ENCODE peak calls at places on chromosomes 6 and 20, in four cellular contexts. H is astrocyte of the spinal cord, M is ELF-1, R is heart left ventricle. O is an unnamed sample.

GRCh38 chr6:157966990-157967389 is 14.7 kb upstream of the SYNJ2 start:
- DNase-seq in M (peak; percentile 49), R (no peak), H (no peak), O (no peak)

GRCh38 chr6:6696867-6697531 is 108.5 kb downstream of the LY86 start:
- DNase-seq in R (peak; percentile 56), H (peak; percentile 72), M (peak; percentile 92), O (peak; percentile 94)

GRCh38 chr6:29255530-29255929 is 46.0 kb upstream of the OR14J1 start:
- DNase-seq in M (no peak), H (no peak), R (no peak), O (no peak)

GRCh38 chr20:47618479-47618878 is 116.8 kb downstream of the NCOA3 start:
- DNase-seq in R (no peak), M (no peak), H (no peak), O (no peak)

GRCh38 chr6:157768304-157768703 is 54.7 kb upstream of the SNX9 start:
- DNase-seq in M (no peak), R (no peak), H (no peak), O (no peak)

GRCh38 chr6:2021713-2022125 is 223.7 kb downstream of the GMDS start:
- DNase-seq in M (no peak), H (peak; percentile 81), R (peak; percentile 48), O (peak; percentile 65)

GRCh38 chr6:133227344-133227743 is 13.8 kb upstream of the EYA4 start:
- DNase-seq in R (no peak), H (no peak), M (no peak), O (no peak)

GRCh38 chr20:17741220-17741619 is 41.5 kb downstream of the BANF2 start:
- DNase-seq in R (no peak), M (no peak), H (no peak), O (no peak)

GRCh38 chr6:130076512-130076911 is 58.1 kb downstream of the L3MBTL3 start:
- DNase-seq in H (peak; percentile 31), M (no peak), R (no peak), O (peak; percentile 9)

GRCh38 chr6:104704191-104704590 is 155.5 kb downstream of the HACE1 start:
- DNase-seq in R (no peak), H (peak; percentile 25), M (no peak), O (peak; percentile 56)

GRCh38 chr6:119349041-119349340 is 570 bp downstream of the MAN1A1 start:
- DNase-seq in M (peak; percentile 65), R (no peak), H (no peak), O (peak; percentile 15)

GRCh38 chr6:151916680-151917164 is 109.2 kb downstream of the ESR1 start:
- DNase-seq in R (no peak), M (no peak), H (peak; percentile 70), O (no peak)

GRCh38 chr20:1375515-1375914 is 17.3 kb downstream of the FKBP1A start:
- DNase-seq in M (no peak), H (peak; percentile 60), R (no peak), O (peak; percentile 62)

GRCh38 chr20:41172296-41173140 is 35.2 kb downstream of the PLCG1 start:
- DNase-seq in H (no peak), M (no peak), R (peak; percentile 21), O (peak; percentile 41)

GRCh38 chr20:55103188-55103587 is 627.8 kb downstream of the DOK5 start:
- DNase-seq in M (peak; percentile 73), R (no peak), H (no peak), O (no peak)

O was measured in dermis blood vessel endothelial cell.